ENCODE peak calls at places on chromosomes 6 and 20, in seven cellular contexts. One of them, this sample, is unnamed.

GRCh38 chr6:20182926-20183521 is 29.2 kb downstream of the MBOAT1 start:
- DNase-seq in SJCRH30: no peak
- DNase-seq in MM.1S: no peak
- DNase-seq in mammary epithelial cell: peak; percentile 83
- DNase-seq in suprapubic skin: no peak
- DNase-seq in fibroblast of mammary gland: no peak
- DNase-seq in stomach: peak; percentile 93
- DNase-seq in this sample: no peak

GRCh38 chr6:115643762-115644161 is 416.9 kb downstream of the FRK start:
- DNase-seq in MM.1S: no peak
- DNase-seq in fibroblast of mammary gland: peak; percentile 18
- DNase-seq in suprapubic skin: no peak
- DNase-seq in stomach: no peak
- DNase-seq in mammary epithelial cell: peak; percentile 33
- DNase-seq in SJCRH30: peak; percentile 43
- DNase-seq in this sample: no peak

GRCh38 chr6:148999501-148999900 is 252.7 kb downstream of the UST start:
- DNase-seq in mammary epithelial cell: no peak
- DNase-seq in SJCRH30: no peak
- DNase-seq in stomach: no peak
- DNase-seq in suprapubic skin: no peak
- DNase-seq in MM.1S: no peak
- DNase-seq in fibroblast of mammary gland: peak; percentile 87
- DNase-seq in this sample: no peak

GRCh38 chr6:96877151-96877550 is 20.5 kb downstream of the NDUFAF4 start:
- DNase-seq in fibroblast of mammary gland: no peak
- DNase-seq in SJCRH30: no peak
- DNase-seq in suprapubic skin: no peak
- DNase-seq in mammary epithelial cell: no peak
- DNase-seq in stomach: no peak
- DNase-seq in MM.1S: no peak
- DNase-seq in this sample: peak; percentile 34

GRCh38 chr6:315921-316752 is 23.9 kb downstream of the DUSP22 start:
- DNase-seq in fibroblast of mammary gland: no peak
- DNase-seq in stomach: no peak
- DNase-seq in MM.1S: peak; percentile 84
- DNase-seq in mammary epithelial cell: no peak
- DNase-seq in SJCRH30: no peak
- DNase-seq in suprapubic skin: no peak
- DNase-seq in this sample: no peak

GRCh38 chr6:28597217-28597835 is 71.6 kb downstream of the GPX5 start:
- DNase-seq in fibroblast of mammary gland: peak; percentile 78
- DNase-seq in suprapubic skin: no peak
- DNase-seq in stomach: no peak
- DNase-seq in MM.1S: no peak
- DNase-seq in SJCRH30: peak; percentile 17
- DNase-seq in mammary epithelial cell: peak; percentile 79
- DNase-seq in this sample: no peak

GRCh38 chr20:35984382-35984781 is 16.0 kb downstream of the CNBD2 start:
- DNase-seq in MM.1S: no peak
- DNase-seq in suprapubic skin: no peak
- DNase-seq in stomach: no peak
- DNase-seq in SJCRH30: no peak
- DNase-seq in fibroblast of mammary gland: no peak
- DNase-seq in mammary epithelial cell: no peak
- DNase-seq in this sample: no peak

GRCh38 chr6:34414999-34415858 is 10.6 kb downstream of the RPS10 start:
- DNase-seq in suprapubic skin: peak; percentile 69
- DNase-seq in SJCRH30: peak; percentile 24
- DNase-seq in stomach: peak; percentile 58
- DNase-seq in mammary epithelial cell: peak; percentile 50
- DNase-seq in fibroblast of mammary gland: peak; percentile 86
- DNase-seq in MM.1S: peak; percentile 36
- DNase-seq in this sample: peak; percentile 35

GRCh38 chr6:13923527-13924145 is 1.1 kb upstream of the RNF182 start:
- DNase-seq in fibroblast of mammary gland: peak; percentile 72
- DNase-seq in MM.1S: no peak
- DNase-seq in SJCRH30: no peak
- DNase-seq in mammary epithelial cell: no peak
- DNase-seq in stomach: no peak
- DNase-seq in suprapubic skin: no peak
- DNase-seq in this sample: no peak

GRCh38 chr6:2877057-2877882 is 25.8 kb downstream of the SERPINB9 start:
- DNase-seq in MM.1S: no peak
- DNase-seq in stomach: no peak
- DNase-seq in mammary epithelial cell: peak; percentile 76
- DNase-seq in suprapubic skin: no peak
- DNase-seq in fibroblast of mammary gland: peak; percentile 76
- DNase-seq in SJCRH30: peak; percentile 47
- DNase-seq in this sample: no peak

GRCh38 chr6:71393471-71393870 is 104.9 kb downstream of the OGFRL1 start:
- DNase-seq in suprapubic skin: no peak
- DNase-seq in mammary epithelial cell: no peak
- DNase-seq in stomach: no peak
- DNase-seq in SJCRH30: no peak
- DNase-seq in fibroblast of mammary gland: peak; percentile 66
- DNase-seq in MM.1S: no peak
- DNase-seq in this sample: no peak

GRCh38 chr6:108294297-108294786 is 512 bp upstream of the AFG1L start:
- DNase-seq in mammary epithelial cell: no peak
- DNase-seq in SJCRH30: no peak
- DNase-seq in MM.1S: no peak
- DNase-seq in suprapubic skin: no peak
- DNase-seq in fibroblast of mammary gland: no peak
- DNase-seq in stomach: no peak
- DNase-seq in this sample: no peak

GRCh38 chr6:125749864-125750691 is 646 bp downstream of the HEY2 start:
- DNase-seq in suprapubic skin: no peak
- DNase-seq in fibroblast of mammary gland: no peak
- DNase-seq in SJCRH30: no peak
- DNase-seq in stomach: no peak
- DNase-seq in MM.1S: peak; percentile 42
- DNase-seq in mammary epithelial cell: no peak
- DNase-seq in this sample: no peak

GRCh38 chr6:127547909-127548649 is 28.9 kb upstream of the C6orf58 start:
- DNase-seq in MM.1S: no peak
- DNase-seq in mammary epithelial cell: no peak
- DNase-seq in suprapubic skin: no peak
- DNase-seq in SJCRH30: peak; percentile 10
- DNase-seq in fibroblast of mammary gland: peak; percentile 26
- DNase-seq in stomach: no peak
- DNase-seq in this sample: no peak

GRCh38 chr6:53065266-53066058 is at the start of gene FBXO9:
- DNase-seq in SJCRH30: peak; percentile 68
- DNase-seq in suprapubic skin: peak; percentile 84
- DNase-seq in fibroblast of mammary gland: no peak
- DNase-seq in mammary epithelial cell: no peak
- DNase-seq in stomach: peak; percentile 51
- DNase-seq in MM.1S: peak; percentile 67
- DNase-seq in this sample: peak; percentile 47

GRCh38 chr6:31560697-31561058 is 11.4 kb upstream of the LTA start:
- DNase-seq in stomach: no peak
- DNase-seq in suprapubic skin: no peak
- DNase-seq in MM.1S: no peak
- DNase-seq in fibroblast of mammary gland: no peak
- DNase-seq in SJCRH30: no peak
- DNase-seq in mammary epithelial cell: no peak
- DNase-seq in this sample: no peak
- H3K4me3 ChIP-seq in stomach: no peak overlapping the region
- H3K4me3 ChIP-seq in suprapubic skin: no peak overlapping the region
- H3K4me3 ChIP-seq in MM.1S: peak overlapping the region; percentile 6
- H3K4me3 ChIP-seq in fibroblast of mammary gland: no peak overlapping the region
- H3K4me3 ChIP-seq in SJCRH30: no peak overlapping the region
- H3K4me3 ChIP-seq in mammary epithelial cell: no peak overlapping the region
- H3K4me3 ChIP-seq in this sample: no peak overlapping the region

DNA sequence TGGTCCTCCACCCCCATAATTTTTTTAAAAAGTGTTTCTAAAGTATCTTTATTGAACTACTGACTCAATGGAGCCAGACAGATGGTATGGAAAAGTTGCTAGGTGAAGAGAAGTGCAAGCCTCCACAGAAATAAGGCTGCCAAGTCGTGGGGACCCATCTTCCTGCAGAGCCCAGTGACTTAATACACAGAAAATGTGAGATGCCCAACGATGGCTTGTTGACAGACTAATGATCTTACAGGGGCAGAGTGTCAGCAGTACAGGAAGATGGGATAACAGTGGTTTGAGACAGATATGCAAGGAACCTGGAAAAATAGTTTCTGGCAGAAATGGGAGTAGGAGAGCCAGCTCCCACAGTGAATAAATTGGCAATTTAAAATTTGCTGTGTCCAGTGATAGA is 43.2 kb downstream of the FYN start:
- DNase-seq in mammary epithelial cell: no peak
- DNase-seq in suprapubic skin: no peak
- DNase-seq in fibroblast of mammary gland: no peak
- DNase-seq in SJCRH30: no peak
- DNase-seq in stomach: no peak
- DNase-seq in MM.1S: no peak
- DNase-seq in this sample: no peak
- H3K4me3 ChIP-seq in mammary epithelial cell: no peak overlapping the region
- H3K4me3 ChIP-seq in suprapubic skin: no peak overlapping the region
- H3K4me3 ChIP-seq in fibroblast of mammary gland: no peak overlapping the region
- H3K4me3 ChIP-seq in SJCRH30: no peak overlapping the region
- H3K4me3 ChIP-seq in stomach: no peak overlapping the region
- H3K4me3 ChIP-seq in MM.1S: no peak overlapping the region
- H3K4me3 ChIP-seq in this sample: no peak overlapping the region

GRCh38 chr6:56686429-56686828 is 43.7 kb upstream of the DST start:
- DNase-seq in MM.1S: no peak
- DNase-seq in stomach: no peak
- DNase-seq in suprapubic skin: no peak
- DNase-seq in SJCRH30: no peak
- DNase-seq in mammary epithelial cell: no peak
- DNase-seq in fibroblast of mammary gland: no peak
- DNase-seq in this sample: no peak

GRCh38 chr6:56685994-56686393 is 43.3 kb upstream of the DST start:
- DNase-seq in SJCRH30: no peak
- DNase-seq in stomach: no peak
- DNase-seq in MM.1S: no peak
- DNase-seq in fibroblast of mammary gland: no peak
- DNase-seq in mammary epithelial cell: no peak
- DNase-seq in suprapubic skin: no peak
- DNase-seq in this sample: no peak

GRCh38 chr6:56683882-56684281 is 41.2 kb upstream of the DST start:
- DNase-seq in fibroblast of mammary gland: peak; percentile 88
- DNase-seq in stomach: no peak
- DNase-seq in MM.1S: no peak
- DNase-seq in SJCRH30: peak; percentile 13
- DNase-seq in suprapubic skin: no peak
- DNase-seq in mammary epithelial cell: peak; percentile 89
- DNase-seq in this sample: no peak

GRCh38 chr6:56684342-56685101 is 41.8 kb upstream of the DST start:
- DNase-seq in SJCRH30: no peak
- DNase-seq in mammary epithelial cell: no peak
- DNase-seq in suprapubic skin: no peak
- DNase-seq in fibroblast of mammary gland: no peak
- DNase-seq in MM.1S: no peak
- DNase-seq in stomach: no peak
- DNase-seq in this sample: no peak

DNA sequence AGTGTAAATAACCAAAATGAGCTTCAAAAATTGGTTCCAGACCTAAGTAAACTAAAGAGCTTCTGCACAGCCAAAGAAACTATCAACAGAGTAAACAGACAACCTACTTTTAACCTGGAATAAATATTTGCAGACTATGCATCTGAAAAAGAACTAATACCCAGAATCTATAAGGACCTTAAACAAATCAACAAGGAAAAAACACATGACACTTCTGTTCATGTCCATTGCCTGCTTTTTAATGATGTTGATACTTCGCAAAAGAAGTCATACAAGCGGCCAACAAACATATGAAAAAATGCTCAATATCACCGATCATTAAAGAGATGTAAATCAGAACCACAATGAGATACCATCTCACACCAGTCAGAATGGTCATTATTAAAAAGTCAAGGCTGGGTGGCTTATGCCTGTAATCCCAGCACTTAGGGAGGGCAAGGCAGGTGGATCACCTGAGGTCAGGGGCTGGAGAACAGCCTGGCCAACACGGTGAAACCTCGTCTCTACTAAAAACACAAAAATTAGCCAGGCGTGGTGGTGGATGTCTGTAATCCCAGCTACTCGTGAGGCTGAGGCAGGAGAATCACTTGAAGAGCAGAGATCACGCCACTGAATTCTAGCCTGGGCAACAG is 42.5 kb upstream of the DST start:
- DNase-seq in SJCRH30: no peak
- DNase-seq in stomach: no peak
- DNase-seq in suprapubic skin: no peak
- DNase-seq in mammary epithelial cell: no peak
- DNase-seq in fibroblast of mammary gland: no peak
- DNase-seq in MM.1S: no peak
- DNase-seq in this sample: no peak
- H3K4me3 ChIP-seq in SJCRH30: no peak overlapping the region
- H3K4me3 ChIP-seq in stomach: no peak overlapping the region
- H3K4me3 ChIP-seq in suprapubic skin: no peak overlapping the region
- H3K4me3 ChIP-seq in mammary epithelial cell: no peak overlapping the region
- H3K4me3 ChIP-seq in fibroblast of mammary gland: no peak overlapping the region
- H3K4me3 ChIP-seq in MM.1S: no peak overlapping the region
- H3K4me3 ChIP-seq in this sample: no peak overlapping the region

GRCh38 chr6:1625352-1625773 is 15.6 kb downstream of the FOXC1 start:
- DNase-seq in stomach: no peak
- DNase-seq in SJCRH30: no peak
- DNase-seq in suprapubic skin: no peak
- DNase-seq in fibroblast of mammary gland: no peak
- DNase-seq in MM.1S: no peak
- DNase-seq in mammary epithelial cell: no peak
- DNase-seq in this sample: no peak

GRCh38 chr6:1624071-1624847 is 14.5 kb downstream of the FOXC1 start:
- DNase-seq in fibroblast of mammary gland: no peak
- DNase-seq in mammary epithelial cell: no peak
- DNase-seq in MM.1S: no peak
- DNase-seq in suprapubic skin: peak; percentile 61
- DNase-seq in stomach: peak; percentile 17
- DNase-seq in SJCRH30: no peak
- DNase-seq in this sample: no peak

GRCh38 chr6:1626481-1626880 is 16.8 kb downstream of the FOXC1 start:
- DNase-seq in fibroblast of mammary gland: no peak
- DNase-seq in SJCRH30: no peak
- DNase-seq in mammary epithelial cell: no peak
- DNase-seq in suprapubic skin: no peak
- DNase-seq in MM.1S: no peak
- DNase-seq in stomach: no peak
- DNase-seq in this sample: no peak

GRCh38 chr6:1624848-1625341 is 15.2 kb downstream of the FOXC1 start:
- DNase-seq in SJCRH30: no peak
- DNase-seq in MM.1S: no peak
- DNase-seq in suprapubic skin: peak; percentile 57
- DNase-seq in fibroblast of mammary gland: no peak
- DNase-seq in mammary epithelial cell: peak; percentile 61
- DNase-seq in stomach: no peak
- DNase-seq in this sample: no peak

DNA sequence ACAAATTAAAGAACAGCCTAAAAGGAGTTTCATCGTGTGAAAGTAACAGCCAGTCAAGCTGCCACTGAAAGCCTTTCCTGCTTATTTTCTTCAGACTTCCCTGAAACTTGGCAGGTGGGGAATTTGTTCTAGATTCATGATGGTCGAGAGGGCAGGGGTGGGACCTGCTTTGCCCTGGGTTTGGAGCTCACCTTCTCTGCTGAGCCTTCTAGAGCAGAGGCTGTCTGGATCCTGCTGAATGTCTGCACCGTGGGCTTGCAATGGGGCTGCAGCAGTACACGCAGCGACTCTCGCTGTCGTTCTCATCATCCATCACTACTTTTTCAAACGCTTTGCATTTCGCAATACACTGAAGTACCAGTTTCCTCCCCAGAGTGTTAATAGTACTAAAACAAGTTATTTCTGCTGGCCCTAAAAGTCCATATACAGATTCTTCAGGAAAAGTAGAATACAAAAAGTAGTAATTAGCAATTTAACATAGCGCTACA is 16.3 kb downstream of the FOXC1 start:
- DNase-seq in MM.1S: no peak
- DNase-seq in mammary epithelial cell: no peak
- DNase-seq in stomach: no peak
- DNase-seq in suprapubic skin: peak; percentile 28
- DNase-seq in SJCRH30: no peak
- DNase-seq in fibroblast of mammary gland: no peak
- DNase-seq in this sample: no peak
- H3K4me3 ChIP-seq in MM.1S: no peak overlapping the region
- H3K4me3 ChIP-seq in mammary epithelial cell: no peak overlapping the region
- H3K4me3 ChIP-seq in stomach: no peak overlapping the region
- H3K4me3 ChIP-seq in suprapubic skin: no peak overlapping the region
- H3K4me3 ChIP-seq in SJCRH30: no peak overlapping the region
- H3K4me3 ChIP-seq in fibroblast of mammary gland: no peak overlapping the region
- H3K4me3 ChIP-seq in this sample: no peak overlapping the region

This sample was measured in Jurkat, Clone E6-1.